ENCODE peak calls at places on chromosomes 4 and X, in six cellular contexts. I, V, K, C, M and D are unnamed samples.

GRCh38 chr4:176791591-176792347 is 953 bp downstream of the VEGFC start:
- DNase-seq in I (no peak), V (no peak), K (peak; percentile 67), C (peak; percentile 62), M (peak; percentile 38), D (peak; percentile 20)

GRCh38 chrX:118459494-118459893 is 36.1 kb upstream of the DOCK11 start:
- DNase-seq in I (peak; percentile 9), V (no peak), K (peak; percentile 36), C (no peak), M (peak; percentile 52), D (peak; percentile 23)

GRCh38 chrX:28120076-28120475 is 138.8 kb upstream of the DCAF8L1 start:
- DNase-seq in I (peak; percentile 44), V (no peak), K (no peak), C (no peak), M (peak; percentile 86), D (peak; percentile 26)

GRCh38 chr4:76802546-76803021 is 95.4 kb downstream of the SOWAHB start:
- DNase-seq in I (no peak), V (no peak), K (peak; percentile 45), C (no peak), M (no peak), D (no peak)

GRCh38 chr4:3470244-3471097 is 7.4 kb downstream of the DOK7 start:
- DNase-seq in I (peak; percentile 37), V (peak; percentile 69), K (peak; percentile 2), C (no peak), M (peak; percentile 40), D (no peak)

GRCh38 chrX:130507015-130507414 is 105.2 kb downstream of the RBMX2 start:
- DNase-seq in I (no peak), V (no peak), K (no peak), C (no peak), M (no peak), D (no peak)

GRCh38 chr4:112038861-112039260 is 106.4 kb upstream of the FAM241A start:
- DNase-seq in I (peak; percentile 26), V (no peak), K (no peak), C (no peak), M (peak; percentile 38), D (no peak)

GRCh38 chr4:103018391-103019318 is 850 bp downstream of the SLC9B1 start:
- DNase-seq in I (no peak), V (peak; percentile 35), K (no peak), C (peak; percentile 74), M (no peak), D (no peak)

GRCh38 chrX:34638116-34638515 is 19.0 kb downstream of the TMEM47 start:
- DNase-seq in I (no peak), V (no peak), K (peak; percentile 51), C (no peak), M (peak; percentile 50), D (no peak)

GRCh38 chrX:150575415-150575814 is 7.0 kb downstream of the MTM1 start:
- DNase-seq in I (peak; percentile 91), V (peak; percentile 70), K (no peak), C (no peak), M (peak; percentile 98), D (peak; percentile 73)

GRCh38 chr4:78799551-78800495 is 23.7 kb downstream of the BMP2K start:
- DNase-seq in I (peak; percentile 50), V (no peak), K (no peak), C (no peak), M (no peak), D (peak; percentile 14)

GRCh38 chr4:94304365-94304971 is 38.2 kb downstream of the HPGDS start:
- DNase-seq in I (no peak), V (no peak), K (peak; percentile 31), C (no peak), M (peak; percentile 60), D (peak; percentile 31)

GRCh38 chrX:96704661-96705060 is 20.0 kb downstream of the DIAPH2 start:
- DNase-seq in I (no peak), V (no peak), K (no peak), C (no peak), M (peak; percentile 2), D (no peak)

GRCh38 chr4:128606173-128606572 is 203.3 kb upstream of the JADE1 start:
- DNase-seq in I (peak; percentile 54), V (no peak), K (no peak), C (no peak), M (peak; percentile 80), D (peak; percentile 15)

GRCh38 chrX:12955882-12956703 is 18.8 kb upstream of the TMSB4X start:
- DNase-seq in I (no peak), V (peak; percentile 68), K (no peak), C (no peak), M (peak; percentile 62), D (peak; percentile 32)

GRCh38 chrX:17474892-17475291 is 99.9 kb downstream of the NHS start:
- DNase-seq in I (no peak), V (no peak), K (no peak), C (no peak), M (peak; percentile 82), D (peak; percentile 7)

GRCh38 chr4:38160487-38161207 is 200.4 kb downstream of the PTTG2 start:
- DNase-seq in I (peak; percentile 96), V (peak; percentile 59), K (peak; percentile 38), C (peak; percentile 72), M (peak; percentile 76), D (peak; percentile 90)

GRCh38 chrX:23792861-23793553 is 10.0 kb downstream of the SAT1 start:
- DNase-seq in I (no peak), V (no peak), K (peak; percentile 55), C (no peak), M (no peak), D (no peak)

DNA sequence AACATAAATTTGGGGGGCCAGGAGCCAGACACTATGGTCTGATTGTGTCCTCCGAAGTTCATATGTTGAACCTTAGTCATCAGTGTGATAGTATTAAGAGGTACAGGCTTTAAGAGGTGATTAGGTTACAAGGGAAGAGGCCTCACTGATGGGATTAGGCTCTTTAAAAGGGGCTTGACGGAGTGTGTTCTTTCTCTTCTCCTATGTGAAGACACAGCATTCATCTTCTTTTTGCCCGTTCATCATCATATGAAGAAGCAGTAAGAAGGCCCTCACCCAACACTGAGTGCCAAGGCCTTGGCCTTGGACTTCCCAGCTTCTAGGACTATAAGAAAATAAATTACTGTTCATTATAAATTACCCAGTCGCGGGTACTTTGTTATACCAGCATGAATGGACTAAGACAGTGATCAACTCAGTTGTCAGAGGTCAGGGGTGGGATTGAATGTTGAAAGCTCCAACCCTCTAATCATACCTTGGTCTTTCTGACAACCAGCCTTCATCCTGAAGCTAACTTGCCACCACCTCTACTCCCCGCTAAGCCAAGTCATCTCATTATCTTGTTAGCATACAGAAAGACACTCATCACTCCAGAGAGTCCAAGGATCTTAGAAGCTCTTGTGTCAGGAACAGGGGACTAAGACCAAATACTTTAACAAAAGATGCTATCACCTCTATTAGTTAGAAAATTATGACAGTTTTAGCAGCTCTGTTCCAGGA is 543.4 kb upstream of the DIPK2B start:
- DNase-seq in I (no peak), V (no peak), K (no peak), C (no peak), M (peak; percentile 25), D (no peak)
- H3K27ac ChIP-seq in I (no peak overlapping the region), V (no peak overlapping the region), K (no peak overlapping the region), C (no peak overlapping the region), M (peak overlapping the region; percentile 77), D (no peak overlapping the region)

GRCh38 chr4:19879330-19879729 is 372.4 kb upstream of the SLIT2 start:
- DNase-seq in I (no peak), V (no peak), K (no peak), C (no peak), M (no peak), D (no peak)
- TF ChIP-seq CTCF in I (no peak), V (no peak), K (no peak), C (no peak), M (no peak), D (no peak)

GRCh38 chrX:40101430-40101802 is 3.7 kb upstream of the BCOR start:
- DNase-seq in I (no peak), V (no peak), K (no peak), C (no peak), M (no peak), D (no peak)
- H3K27ac ChIP-seq in I (no peak overlapping the region), V (no peak overlapping the region), K (no peak overlapping the region), C (peak overlapping the region; percentile 95), M (no peak overlapping the region), D (no peak overlapping the region)

DNA sequence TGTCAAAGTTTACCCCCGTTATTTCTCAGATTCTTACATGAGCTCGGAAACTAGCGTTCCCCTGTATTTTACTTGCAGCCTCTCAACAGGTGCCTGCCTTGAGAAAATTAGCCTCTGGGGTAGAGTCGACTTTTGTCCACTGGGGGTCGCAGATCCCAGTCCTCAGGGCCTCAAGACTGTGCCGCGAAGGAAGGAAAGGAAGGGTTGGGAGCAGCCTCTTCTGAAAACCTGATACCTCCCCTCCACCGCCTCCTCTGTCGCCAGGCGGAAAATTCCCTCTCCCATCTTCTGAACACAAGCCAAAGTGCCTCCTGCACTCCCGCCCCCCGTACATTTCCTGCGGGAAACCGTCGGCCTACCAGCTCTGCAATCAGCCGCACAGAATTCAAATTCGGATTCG is 44.4 kb upstream of the TMSB15B start:
- DNase-seq in I (no peak), V (peak; percentile 59), K (peak; percentile 85), C (peak; percentile 77), M (peak; percentile 80), D (peak; percentile 52)
- TF ChIP-seq CTCF in I (peak; percentile 60), V (peak; percentile 27), K (peak; percentile 64), C (no peak), M (peak; percentile 65), D (peak; percentile 58)

GRCh38 chr4:89836031-89836777 is 757 bp downstream of the SNCA start:
- DNase-seq in I (peak; percentile 28), V (no peak), K (peak; percentile 31), C (no peak), M (no peak), D (no peak)
- H3K27ac ChIP-seq in I (no peak overlapping the region), V (no peak overlapping the region), K (no peak overlapping the region), C (peak overlapping the region; percentile 67), M (no peak overlapping the region), D (peak overlapping the region; percentile 81)

GRCh38 chr4:41213563-41214157 is 682 bp downstream of the APBB2 start:
- DNase-seq in I (no peak), V (peak; percentile 29), K (no peak), C (peak; percentile 73), M (no peak), D (no peak)

GRCh38 chr4:41215155-41215554 is 813 bp upstream of the APBB2 start:
- DNase-seq in I (no peak), V (peak; percentile 28), K (no peak), C (no peak), M (no peak), D (no peak)

GRCh38 chr4:41209901-41210300 is 4.4 kb downstream of the APBB2 start:
- DNase-seq in I (no peak), V (no peak), K (no peak), C (no peak), M (no peak), D (no peak)

GRCh38 chr4:41214158-41215146 is at the start of gene APBB2:
- DNase-seq in I (peak; percentile 87), V (peak; percentile 93), K (peak; percentile 98), C (peak; percentile 98), M (peak; percentile 96), D (peak; percentile 97)

GRCh38 chr4:41212221-41213203 is 1.8 kb downstream of the APBB2 start:
- DNase-seq in I (no peak), V (peak; percentile 57), K (peak; percentile 36), C (peak; percentile 74), M (peak; percentile 72), D (peak; percentile 77)
- TF ChIP-seq CTCF in I (peak; percentile 90), V (peak; percentile 46), K (peak; percentile 63), C (peak; percentile 47), M (peak; percentile 81), D (peak; percentile 76)